ENCODE peak calls at places on chromosomes 3 and 15, in seven cellular contexts. D, B, U, J, X, T and A are unnamed samples.

GRCh38 chr15:73921257-73921890 is 4.9 kb upstream of the LOXL1 start:
- DNase-seq in D (no peak), B (no peak), U (no peak), J (no peak), X (no peak), T (no peak), A (no peak)

GRCh38 chr15:22931784-22932536 is 48.2 kb downstream of the CYFIP1 start:
- DNase-seq in D (no peak), B (peak), U (no peak), J (no peak), X (no peak), T (no peak), A (no peak)

GRCh38 chr3:76107935-76108570 is 322.7 kb upstream of the ZNF717 start:
- DNase-seq in D (peak), B (no peak), U (peak), J (peak), X (peak), T (no peak), A (peak)

GRCh38 chr3:112327371-112327951 is 5.5 kb upstream of the CD200 start:
- DNase-seq in D (peak), B (no peak), U (peak), J (peak), X (peak), T (no peak), A (peak)

GRCh38 chr15:61827131-61827530 is 233.1 kb downstream of the VPS13C start:
- DNase-seq in D (no peak), B (no peak), U (no peak), J (no peak), X (no peak), T (no peak), A (no peak)

GRCh38 chr3:57646723-57647122 is 46.2 kb downstream of the DENND6A start:
- DNase-seq in D (peak), B (no peak), U (no peak), J (peak), X (no peak), T (peak), A (peak)

GRCh38 chr3:119219069-119219468 is 21.6 kb downstream of the B4GALT4 start:
- DNase-seq in D (peak), B (no peak), U (no peak), J (no peak), X (peak), T (no peak), A (no peak)

GRCh38 chr15:45111390-45112142 is 2.4 kb downstream of the DUOX2 start:
- DNase-seq in D (no peak), B (no peak), U (no peak), J (no peak), X (no peak), T (no peak), A (no peak)

GRCh38 chr3:88385090-88385489 is 235.3 kb downstream of the C3orf38 start:
- DNase-seq in D (no peak), B (no peak), U (no peak), J (no peak), X (peak), T (no peak), A (no peak)

GRCh38 chr3:146637871-146638270 is 32.7 kb upstream of the PLSCR5 start:
- DNase-seq in D (no peak), B (no peak), U (no peak), J (peak), X (no peak), T (no peak), A (peak)

GRCh38 chr3:156630081-156630772 is 44.2 kb upstream of the TIPARP start:
- DNase-seq in D (peak), B (no peak), U (no peak), J (peak), X (no peak), T (no peak), A (peak)

GRCh38 chr3:108645364-108645763 is 55.8 kb downstream of the DZIP3 start:
- DNase-seq in D (no peak), B (no peak), U (no peak), J (no peak), X (no peak), T (no peak), A (no peak)

GRCh38 chr3:130894130-130894872 is 417 bp downstream of the ATP2C1 start:
- DNase-seq in D (peak), B (peak), U (peak), J (peak), X (peak), T (peak), A (peak)

GRCh38 chr3:81580399-81580798 is 181.0 kb downstream of the GBE1 start:
- DNase-seq in D (no peak), B (no peak), U (no peak), J (no peak), X (no peak), T (no peak), A (no peak)

GRCh38 chr15:34436126-34436955 is 1.3 kb downstream of the GOLGA8A start:
- DNase-seq in D (no peak), B (peak), U (no peak), J (peak), X (peak), T (no peak), A (peak)

GRCh38 chr3:71185733-71186455 is 397.6 kb downstream of the FOXP1 start:
- DNase-seq in D (peak), B (no peak), U (no peak), J (peak), X (no peak), T (no peak), A (peak)

GRCh38 chr3:44206301-44206700 is 35.4 kb upstream of the TOPAZ1 start:
- DNase-seq in D (no peak), B (no peak), U (no peak), J (no peak), X (no peak), T (no peak), A (no peak)

GRCh38 chr3:14508966-14509795 is 31.0 kb downstream of the GRIP2 start:
- DNase-seq in D (peak), B (peak), U (peak), J (peak), X (peak), T (peak), A (no peak)

GRCh38 chr3:87037652-87038051 is 46.7 kb upstream of the VGLL3 start:
- DNase-seq in D (no peak), B (no peak), U (no peak), J (no peak), X (no peak), T (no peak), A (no peak)

GRCh38 chr15:47968593-47968992 is 152.2 kb upstream of the SLC24A5 start:
- DNase-seq in D (no peak), B (no peak), U (no peak), J (no peak), X (no peak), T (no peak), A (no peak)

GRCh38 chr3:143885803-143886427 is 37.6 kb upstream of the SLC9A9 start:
- DNase-seq in D (peak), B (no peak), U (peak), J (peak), X (peak), T (no peak), A (no peak)

GRCh38 chr3:160140756-160141155 is 84.5 kb upstream of the C3orf80 start:
- DNase-seq in D (no peak), B (no peak), U (no peak), J (no peak), X (peak), T (no peak), A (no peak)

GRCh38 chr3:81592101-81592500 is 169.3 kb downstream of the GBE1 start:
- DNase-seq in D (peak), B (no peak), U (no peak), J (peak), X (no peak), T (no peak), A (peak)

GRCh38 chr15:77659350-77660321 is 26.9 kb upstream of the LINGO1 start:
- DNase-seq in D (peak), B (peak), U (peak), J (peak), X (peak), T (no peak), A (peak)

GRCh38 chr15:56243774-56244236 is at the start of gene RFX7:
- DNase-seq in D (peak), B (peak), U (peak), J (peak), X (peak), T (peak), A (peak)

GRCh38 chr3:42051384-42052131 is 39.6 kb upstream of the TRAK1 start:
- DNase-seq in D (no peak), B (no peak), U (no peak), J (peak), X (no peak), T (no peak), A (peak)

GRCh38 chr15:68309024-68309423 is 31.5 kb downstream of the FEM1B start:
- DNase-seq in D (peak), B (no peak), U (no peak), J (peak), X (no peak), T (no peak), A (no peak)

GRCh38 chr3:151130437-151130836 is 45.0 kb downstream of the MED12L start:
- DNase-seq in D (no peak), B (no peak), U (no peak), J (no peak), X (no peak), T (no peak), A (no peak)

GRCh38 chr15:85793641-85794597 is 806 bp downstream of the KLHL25 start:
- DNase-seq in D (peak), B (peak), U (peak), J (peak), X (peak), T (peak), A (no peak)

GRCh38 chr15:85792872-85793621 is 1.7 kb downstream of the KLHL25 start:
- DNase-seq in D (no peak), B (no peak), U (no peak), J (peak), X (peak), T (no peak), A (no peak)

GRCh38 chr15:85795320-85795668 is 569 bp upstream of the KLHL25 start:
- DNase-seq in D (no peak), B (no peak), U (no peak), J (no peak), X (no peak), T (no peak), A (no peak)

GRCh38 chr15:85794598-85795319 is at the start of gene KLHL25:
- DNase-seq in D (peak), B (peak), U (peak), J (peak), X (peak), T (peak), A (peak)

DNA sequence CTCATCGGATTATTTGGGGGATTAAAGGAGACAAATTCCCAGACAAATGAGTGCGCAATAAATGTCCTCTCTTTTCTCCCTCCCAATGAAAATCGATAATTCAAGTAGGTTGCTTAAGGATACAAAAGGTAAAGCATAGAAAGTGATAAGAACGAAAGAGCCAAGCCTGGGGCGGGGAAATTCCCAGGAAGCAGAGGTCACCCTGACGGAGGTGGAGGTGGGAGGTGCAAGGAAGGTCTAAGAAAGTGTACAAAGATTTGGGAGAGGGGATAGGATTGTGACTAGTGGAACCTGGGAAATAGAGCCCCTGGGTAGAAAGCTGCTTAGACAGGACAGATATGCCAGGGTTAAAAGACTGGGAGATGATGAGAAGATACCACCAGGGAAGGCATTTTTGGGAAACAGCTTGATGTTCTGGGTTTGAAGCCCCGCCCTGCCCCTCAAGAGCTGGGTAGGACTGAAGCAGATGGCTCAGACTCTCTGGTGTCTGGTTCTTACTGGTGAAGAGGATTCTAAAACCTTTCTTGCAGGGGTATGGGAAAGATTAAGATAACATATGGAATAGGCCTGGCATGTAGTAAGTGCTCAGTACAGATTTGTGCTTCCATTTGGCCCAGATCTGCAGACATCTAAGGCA is 1.1 kb upstream of the KLHL25 start:
- DNase-seq in D (no peak), B (no peak), U (peak), J (no peak), X (no peak), T (no peak), A (no peak)
- H3K4me3 ChIP-seq in D (no peak), B (no peak), U (no peak), J (no peak), X (no peak), T (no peak), A (peak)

DNA sequence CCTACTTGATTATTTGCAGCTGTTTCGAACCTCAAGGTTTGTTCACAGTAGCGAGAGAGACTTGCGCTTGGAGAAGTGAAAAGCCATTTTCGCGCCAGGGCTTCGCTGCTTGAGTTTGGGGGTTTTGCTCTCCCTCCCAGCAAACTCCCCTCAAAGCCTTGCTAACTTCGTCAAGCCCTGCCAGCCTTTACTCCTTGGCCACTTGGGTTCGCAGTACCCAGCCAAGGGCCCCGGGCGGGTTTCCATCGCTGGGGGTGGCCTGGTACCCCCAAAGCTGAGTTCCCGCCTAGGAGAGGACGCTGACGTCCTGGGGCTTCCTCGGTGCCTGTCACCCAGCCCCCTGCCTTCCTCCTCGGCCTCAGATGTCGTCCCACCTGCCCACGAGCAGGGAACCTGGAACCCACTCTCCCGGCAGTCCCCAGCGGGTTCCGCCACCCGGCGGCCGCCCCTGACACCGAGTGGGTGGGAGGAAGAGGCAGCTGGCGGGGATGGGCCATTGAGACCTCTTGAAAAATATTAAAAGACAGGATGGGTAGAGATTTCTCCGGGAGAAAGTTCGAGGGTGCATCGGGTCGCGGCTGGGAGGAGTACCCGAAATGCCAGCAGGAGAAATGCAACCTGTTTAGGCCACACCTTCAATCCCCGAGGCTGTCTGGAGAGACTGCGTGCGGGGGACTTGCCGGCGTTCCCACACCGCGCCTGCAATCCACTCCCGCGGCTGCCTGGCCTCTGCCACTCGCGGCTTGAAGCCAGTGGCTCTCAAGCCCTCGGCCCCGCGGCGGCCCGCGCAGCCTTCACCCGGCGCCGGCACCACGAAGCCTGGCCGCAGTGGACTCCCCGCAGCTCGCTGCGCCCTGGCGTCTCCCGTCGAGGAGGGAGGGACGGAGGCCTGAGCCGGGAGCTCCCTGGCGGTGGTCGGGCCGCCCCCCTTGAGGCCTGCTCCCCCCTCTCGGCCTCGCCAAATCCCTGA is 8.8 kb upstream of the NR2F2 start:
- DNase-seq in D (peak), B (peak), U (peak), J (peak), X (no peak), T (peak), A (peak)
- TF ChIP-seq CTCF in D (peak), B (no peak), U (no peak), J (peak), X (no peak), T (peak), A (no peak)

GRCh38 chr15:94843060-94843459 is 611.7 kb downstream of the MCTP2 start:
- DNase-seq in D (no peak), B (no peak), U (no peak), J (no peak), X (no peak), T (no peak), A (no peak)

GRCh38 chr15:94844533-94845390 is 613.4 kb downstream of the MCTP2 start:
- DNase-seq in D (peak), B (peak), U (peak), J (peak), X (no peak), T (peak), A (peak)

GRCh38 chr15:94847325-94847724 is 616.0 kb downstream of the MCTP2 start:
- DNase-seq in D (no peak), B (no peak), U (no peak), J (no peak), X (no peak), T (no peak), A (no peak)

GRCh38 chr15:94845391-94845718 is 614.0 kb downstream of the MCTP2 start:
- DNase-seq in D (no peak), B (no peak), U (no peak), J (no peak), X (no peak), T (no peak), A (no peak)

GRCh38 chr15:94844188-94844532 is 612.8 kb downstream of the MCTP2 start:
- DNase-seq in D (no peak), B (no peak), U (no peak), J (peak), X (no peak), T (no peak), A (no peak)
- H3K4me3 ChIP-seq in D (no peak), B (no peak), U (no peak), J (no peak), X (no peak), T (peak), A (no peak)

GRCh38 chr3:9099711-9100110 is 136.4 kb upstream of the RAD18 start:
- DNase-seq in D (no peak), B (no peak), U (no peak), J (no peak), X (no peak), T (no peak), A (no peak)

GRCh38 chr3:9101286-9101685 is 138.0 kb upstream of the RAD18 start:
- DNase-seq in D (no peak), B (no peak), U (no peak), J (no peak), X (no peak), T (no peak), A (no peak)

GRCh38 chr3:9104121-9104520 is 140.8 kb upstream of the RAD18 start:
- DNase-seq in D (no peak), B (no peak), U (no peak), J (no peak), X (no peak), T (no peak), A (no peak)

GRCh38 chr3:9100132-9100894 is 137.0 kb upstream of the RAD18 start:
- DNase-seq in D (no peak), B (no peak), U (no peak), J (no peak), X (peak), T (no peak), A (no peak)

DNA sequence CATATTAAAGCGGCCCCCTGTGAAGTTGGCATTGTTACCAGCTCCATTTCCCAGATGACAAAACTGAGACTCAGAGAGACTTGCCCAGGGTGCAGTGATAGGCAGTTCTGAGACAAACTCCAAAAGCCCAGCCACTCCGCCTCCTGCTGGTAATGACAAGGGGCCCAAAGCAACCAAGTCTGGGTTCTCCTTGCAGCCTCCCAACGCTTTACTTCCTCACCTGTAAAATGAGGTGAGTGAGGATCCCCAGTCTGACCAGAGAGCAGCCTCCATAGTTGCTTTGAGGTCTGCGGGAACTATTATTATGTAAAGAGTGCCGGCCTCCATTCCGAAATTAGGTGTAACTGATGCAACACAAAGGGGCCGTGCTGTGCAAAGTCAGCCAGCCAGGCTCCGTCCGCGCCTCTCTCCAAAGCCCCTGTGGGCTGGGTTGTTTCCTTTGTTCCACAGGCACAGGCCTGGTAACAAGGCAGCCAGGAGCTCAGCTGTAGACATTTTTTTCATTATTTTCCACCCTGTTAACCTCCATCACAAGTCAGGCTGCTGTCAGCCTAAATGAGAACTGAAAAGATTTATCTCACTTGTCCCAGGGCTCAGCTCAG is 139.1 kb upstream of the RAD18 start:
- DNase-seq in D (no peak), B (no peak), U (no peak), J (no peak), X (no peak), T (no peak), A (no peak)
- TF ChIP-seq CTCF in D (no peak), B (no peak), U (no peak), J (no peak), X (no peak), T (no peak), A (no peak)

DNA sequence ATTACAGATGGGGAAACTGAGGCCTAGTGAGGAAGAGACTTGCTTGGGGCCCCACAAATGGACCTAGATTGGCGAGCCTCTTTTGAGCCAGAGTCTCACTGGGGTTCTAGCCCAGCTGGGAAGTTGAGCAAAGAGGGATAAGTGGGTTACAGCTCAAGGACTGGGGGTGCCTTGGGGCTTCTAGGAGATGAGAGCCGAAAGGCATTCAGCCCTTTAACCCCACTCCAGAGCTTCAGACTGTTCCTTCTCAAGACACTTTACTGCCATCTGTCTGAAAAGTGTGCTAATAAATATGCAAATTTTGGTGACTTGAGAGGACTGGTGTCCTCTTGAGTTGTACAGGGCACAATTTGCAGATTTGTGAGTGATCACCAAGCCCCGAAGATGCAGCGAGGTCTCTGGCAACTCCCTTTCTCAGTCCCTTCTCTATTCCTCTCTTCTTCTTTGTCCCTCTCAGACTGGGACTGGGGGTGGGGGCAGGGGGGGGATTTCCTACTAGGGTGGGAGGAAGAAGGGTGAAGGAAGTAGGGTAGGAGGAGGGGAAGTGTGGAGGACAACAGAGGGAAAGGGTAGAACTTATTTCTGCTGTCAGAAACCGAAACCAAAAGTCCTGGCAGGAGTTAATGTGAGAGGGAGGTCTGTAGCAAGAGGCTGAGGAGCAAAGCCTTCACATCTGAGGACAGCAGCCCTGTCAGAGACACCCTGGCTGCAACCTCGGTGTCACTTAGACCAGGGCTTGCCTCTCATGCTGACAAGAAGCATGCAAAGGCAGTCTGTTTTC is 16.2 kb upstream of the ANKDD1A start:
- DNase-seq in D (peak), B (no peak), U (no peak), J (no peak), X (peak), T (no peak), A (no peak)
- H3K4me3 ChIP-seq in D (no peak), B (no peak), U (no peak), J (peak), X (peak), T (no peak), A (no peak)